ENCODE peak calls at places on chromosome 16, in six cellular contexts. O is ovary, G is A549, A is lower lobe of right lung, L is IMR-90, X is thyroid gland. Y is an unnamed sample.

GRCh38 chr16:77723108-77723514 is 797 bp downstream of the NUDT7 start:
- DNase-seq in L (peak; percentile 72), O (peak; percentile 19), A (no peak), X (peak; percentile 42), G (no peak), Y (peak; percentile 2)

GRCh38 chr16:22075776-22076175 is 16.6 kb upstream of the VWA3A start:
- DNase-seq in A (no peak), L (peak; percentile 19), X (no peak), G (no peak), O (no peak), Y (no peak)

GRCh38 chr16:75262104-75262799 is 10.8 kb upstream of the BCAR1 start:
- DNase-seq in X (peak; percentile 49), O (peak; percentile 63), G (no peak), L (no peak), A (no peak), Y (peak; percentile 65)

GRCh38 chr16:24273511-24273910 is 17.4 kb downstream of the CACNG3 start:
- DNase-seq in O (no peak), L (peak; percentile 17), G (peak; percentile 10), A (no peak), X (no peak), Y (no peak)

GRCh38 chr16:14199199-14199598 is 128.1 kb downstream of the MRTFB start:
- DNase-seq in O (no peak), A (no peak), G (no peak), X (no peak), L (no peak), Y (no peak)

GRCh38 chr16:81889896-81890634 is 111.0 kb downstream of the PLCG2 start:
- DNase-seq in G (peak; percentile 71), A (no peak), O (no peak), L (peak; percentile 51), X (peak; percentile 28), Y (peak; percentile 75)

GRCh38 chr16:54287758-54288591 is 1.4 kb upstream of the IRX3 start:
- DNase-seq in L (no peak), G (no peak), A (peak; percentile 66), X (no peak), O (no peak), Y (no peak)

GRCh38 chr16:53864819-53865491 is 161.0 kb downstream of the FTO start:
- DNase-seq in O (no peak), X (no peak), G (peak; percentile 4), A (no peak), L (peak; percentile 24), Y (no peak)

GRCh38 chr16:63625141-63625540 is 1496.7 kb downstream of the CDH11 start:
- DNase-seq in A (no peak), O (no peak), X (no peak), L (no peak), G (no peak), Y (no peak)

GRCh38 chr16:48165961-48166578 is 10.3 kb upstream of the ABCC12 start:
- DNase-seq in O (no peak), L (peak; percentile 17), X (no peak), A (no peak), G (peak; percentile 65), Y (peak; percentile 14)

GRCh38 chr16:73730496-73731090 is 566.0 kb upstream of the PSMD7 start:
- DNase-seq in G (no peak), O (no peak), A (no peak), X (no peak), L (no peak), Y (no peak)

GRCh38 chr16:53989597-53989996 is 285.6 kb downstream of the FTO start:
- DNase-seq in X (no peak), L (no peak), O (no peak), A (no peak), G (no peak), Y (no peak)

GRCh38 chr16:81864646-81865382 is 85.7 kb downstream of the PLCG2 start:
- DNase-seq in G (no peak), L (no peak), X (no peak), O (no peak), A (no peak), Y (no peak)

GRCh38 chr16:86834451-86835035 is 256.2 kb downstream of the FOXL1 start:
- DNase-seq in O (no peak), X (no peak), G (peak; percentile 19), L (peak; percentile 88), A (no peak), Y (peak; percentile 26)

GRCh38 chr16:4200000-4200780 is 41.7 kb downstream of the SRL start:
- DNase-seq in L (peak; percentile 60), A (peak; percentile 75), X (peak; percentile 87), O (peak; percentile 77), G (peak; percentile 72), Y (peak; percentile 70)

GRCh38 chr16:77918792-77919707 is 103.3 kb upstream of the CLEC3A start:
- DNase-seq in O (no peak), G (peak; percentile 4), L (peak; percentile 78), X (peak; percentile 20), A (no peak), Y (peak; percentile 20)

GRCh38 chr16:68072038-68072695 is 13.0 kb upstream of the NFATC3 start:
- DNase-seq in L (peak; percentile 78), A (no peak), O (peak; percentile 61), X (no peak), G (peak; percentile 60), Y (no peak)
- TF ChIP-seq CTCF in L (no peak), A (no peak), O (no peak), X (no peak), G (no peak), Y (no peak)

DNA sequence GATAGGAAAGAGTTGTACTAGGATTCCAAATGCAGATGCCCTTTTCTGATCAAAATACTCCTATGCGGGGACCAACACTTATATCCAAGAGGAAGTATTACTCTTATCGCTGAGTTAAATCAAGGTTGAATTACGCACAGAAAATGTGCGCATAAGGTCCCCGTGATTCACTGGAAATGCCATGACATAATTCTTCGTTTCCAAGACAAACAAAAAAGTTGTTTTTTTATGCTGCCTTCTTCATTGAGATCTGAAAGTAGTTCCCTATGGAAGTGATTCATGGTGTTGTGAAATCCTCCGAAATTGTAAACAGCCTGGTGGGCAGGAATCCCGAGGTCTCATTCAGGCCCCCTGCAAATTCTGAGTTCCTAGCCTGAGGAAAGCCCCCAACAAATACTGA is 463.8 kb upstream of the HSBP1 start:
- DNase-seq in L (peak; percentile 89), O (peak; percentile 17), G (peak; percentile 17), X (no peak), A (no peak), Y (peak; percentile 94)
- H3K27ac ChIP-seq in L (no peak overlapping the region), O (no peak overlapping the region), G (no peak overlapping the region), X (no peak overlapping the region), A (no peak overlapping the region), Y (no peak overlapping the region)

GRCh38 chr16:88635671-88636070 is 2.7 kb upstream of the IL17C start:
- DNase-seq in X (no peak), A (no peak), O (no peak), L (no peak), G (no peak), Y (no peak)

GRCh38 chr16:88638323-88639230 is at the start of gene IL17C:
- DNase-seq in X (peak; percentile 74), O (no peak), G (no peak), A (no peak), L (no peak), Y (no peak)

GRCh38 chr16:88637797-88638196 is 575 bp upstream of the IL17C start:
- DNase-seq in X (no peak), G (peak; percentile 25), A (no peak), O (no peak), L (no peak), Y (no peak)

GRCh38 chr16:88634994-88635670 is 3.2 kb upstream of the IL17C start:
- DNase-seq in G (peak; percentile 36), O (no peak), X (no peak), L (peak; percentile 22), A (no peak), Y (no peak)

DNA sequence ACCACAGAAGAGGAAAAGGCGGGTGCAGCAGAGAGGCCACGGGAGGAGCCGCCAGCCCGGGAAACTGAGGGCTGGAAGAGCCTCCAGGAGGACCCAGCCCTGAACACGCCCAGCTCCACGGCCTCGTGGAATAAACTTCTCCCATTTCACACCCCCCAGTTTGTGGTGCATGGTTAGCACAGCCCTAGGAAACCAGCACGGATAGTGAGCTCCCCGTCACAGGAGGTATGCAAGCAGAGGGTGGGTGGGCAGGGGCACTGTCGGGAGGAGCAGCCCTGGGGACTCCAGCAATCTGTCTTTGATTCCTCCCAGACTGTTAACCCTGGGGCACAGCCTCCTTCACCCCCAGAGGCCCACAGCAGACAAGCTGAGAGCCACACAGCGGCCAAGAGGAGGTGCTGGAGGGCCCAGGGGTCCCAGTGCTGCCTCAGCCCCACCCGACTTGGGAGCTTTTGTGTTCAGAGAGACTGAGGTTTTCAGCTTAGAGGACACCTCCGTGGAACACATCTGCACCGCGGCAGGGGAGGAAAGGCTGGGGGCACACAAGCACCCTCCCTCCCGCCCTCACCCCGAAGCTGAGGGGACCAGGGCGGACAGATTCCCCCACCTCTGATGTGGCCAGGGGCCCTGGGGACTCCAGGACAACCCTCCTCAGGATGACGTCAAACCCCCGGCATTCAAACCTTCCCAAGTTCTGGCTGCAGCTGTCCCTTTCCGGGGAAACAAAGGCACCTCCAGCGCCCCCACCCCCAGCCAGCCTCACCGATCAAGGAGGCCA is 1.7 kb upstream of the IL17C start:
- DNase-seq in O (no peak), X (no peak), G (no peak), L (peak; percentile 6), A (no peak), Y (no peak)
- H3K4me1 ChIP-seq in O (no peaks in the 10 kb centered on the region), X (peaks cover 27% of the 10 kb centered on the region), G (no peaks in the 10 kb centered on the region), L (peaks cover 11% of the 10 kb centered on the region), A (peaks cover 34% of the 10 kb centered on the region), Y (peaks cover 4% of the 10 kb centered on the region)

GRCh38 chr16:30139895-30140481 is 17.0 kb upstream of the MAPK3 start:
- DNase-seq in X (no peak), L (no peak), O (no peak), A (no peak), G (no peak), Y (no peak)

GRCh38 chr16:30143347-30143702 is 20.3 kb upstream of the MAPK3 start:
- DNase-seq in O (no peak), L (no peak), G (no peak), A (no peak), X (no peak), Y (no peak)

GRCh38 chr16:30144017-30144416 is 21.0 kb upstream of the MAPK3 start:
- DNase-seq in O (no peak), X (no peak), A (no peak), L (no peak), G (no peak), Y (no peak)

GRCh38 chr16:30142672-30143346 is 19.8 kb upstream of the MAPK3 start:
- DNase-seq in A (no peak), L (no peak), G (peak; percentile 39), O (no peak), X (no peak), Y (no peak)

GRCh38 chr16:30141750-30142149 is 18.7 kb upstream of the MAPK3 start:
- DNase-seq in X (no peak), G (no peak), L (no peak), A (no peak), O (no peak), Y (no peak)
- TF ChIP-seq CTCF in X (no peak), G (no peak), L (no peak), A (no peak), O (no peak), Y (no peak)

Y was measured in cardiac muscle cell.